ENCODE peak calls at places on chromosomes 6 and 20, in eight cellular contexts. N is stimulated activated naive CD8-positive, alpha-beta T cell treated with anti-CD3 and anti-CD28 coated beads, Interleukin-15, amount 100 ng/mL, for 72 hours; H is epithelial cell of proximal tubule; W is COR-L47; M is WTC11; U is cardiac fibroblast; A is M059J; R is activated CD4-positive, alpha-beta T cell treated with anti-CD3 and anti-CD28 coated beads, Interleukin-2, amount 10 ng/mL, durations not matched to agents 7 days and 5 days. D is an unnamed sample.

GRCh38 chr6:149545754-149546471 is at the start of gene PPIL4:
- DNase-seq in R (peak; percentile 96), N (peak; percentile 97), A (peak; percentile 96), H (peak; percentile 30), W (peak; percentile 74), U (peak; percentile 97), M (peak; percentile 95), D (peak; percentile 98)

GRCh38 chr6:28207244-28208179 is 17.6 kb upstream of the ZSCAN9 start:
- DNase-seq in H (no peak), M (peak; percentile 64), W (no peak), U (peak; percentile 13), N (peak; percentile 62), R (peak; percentile 31), A (no peak), D (no peak)

GRCh38 chr20:63836335-63837133 is 5.5 kb upstream of the ZBTB46 start:
- DNase-seq in A (no peak), M (no peak), R (no peak), N (no peak), H (no peak), U (no peak), W (no peak), D (no peak)

GRCh38 chr20:20571068-20571780 is 141.2 kb downstream of the RALGAPA2 start:
- DNase-seq in H (no peak), R (no peak), M (no peak), W (no peak), N (no peak), U (no peak), A (no peak), D (no peak)

GRCh38 chr20:20412750-20413149 is 44.8 kb downstream of the INSM1 start:
- DNase-seq in W (no peak), U (no peak), A (peak; percentile 3), N (no peak), R (no peak), H (no peak), M (no peak), D (no peak)

GRCh38 chr6:90701146-90701781 is 114.4 kb upstream of the MAP3K7 start:
- DNase-seq in W (no peak), M (peak; percentile 74), N (peak; percentile 21), H (no peak), R (peak; percentile 13), A (peak; percentile 1), U (no peak), D (no peak)

GRCh38 chr6:169470790-169471189 is 217.1 kb upstream of the THBS2 start:
- DNase-seq in M (no peak), A (no peak), R (no peak), H (no peak), W (no peak), N (no peak), U (no peak), D (no peak)

GRCh38 chr20:45436732-45437485 is 21.0 kb downstream of the PIGT start:
- DNase-seq in R (peak; percentile 87), H (no peak), N (peak; percentile 87), M (peak; percentile 90), A (peak; percentile 90), U (peak; percentile 89), W (peak; percentile 57), D (peak; percentile 93)

GRCh38 chr6:25448965-25449538 is 169.9 kb downstream of the CARMIL1 start:
- DNase-seq in H (no peak), R (no peak), N (no peak), W (no peak), M (no peak), U (no peak), A (no peak), D (no peak)